ENCODE peak calls at places on chromosomes 2 and 18, in six cellular contexts. E is B cell, S is GM12864, Z is fibroblast of mammary gland, X is K562, J is GM23338. P is an unnamed sample.

GRCh38 chr18:10051877-10052631 is 138.2 kb downstream of the VAPA start:
- DNase-seq in J (no peak), S (no peak), E (no peak), Z (peak; percentile 90), X (no peak), P (no peak)

GRCh38 chr2:112784199-112785189 is at the start of gene IL1A:
- DNase-seq in S (no peak), J (peak; percentile 87), E (no peak), X (peak; percentile 65), Z (peak; percentile 79), P (peak; percentile 25)

GRCh38 chr2:172782506-172783090 is 47.0 kb downstream of the RAPGEF4 start:
- DNase-seq in E (no peak), S (no peak), J (no peak), X (no peak), Z (no peak), P (no peak)

GRCh38 chr2:169877406-169877805 is 50.2 kb downstream of the UBR3 start:
- DNase-seq in S (no peak), J (no peak), E (no peak), Z (peak; percentile 31), X (peak; percentile 59), P (no peak)

GRCh38 chr2:220192994-220193753 is 565.7 kb downstream of the SLC4A3 start:
- DNase-seq in X (no peak), E (no peak), J (no peak), S (no peak), Z (no peak), P (no peak)

GRCh38 chr2:240567872-240568677 is at the start of gene RNPEPL1:
- DNase-seq in X (peak; percentile 45), S (no peak), J (peak; percentile 60), Z (no peak), E (peak; percentile 40), P (peak; percentile 79)

GRCh38 chr2:203857656-203858055 is 9.9 kb upstream of the CTLA4 start:
- DNase-seq in E (no peak), J (no peak), Z (no peak), S (no peak), X (no peak), P (no peak)

GRCh38 chr2:241272298-241272721 is 43.2 kb downstream of the HDLBP start:
- DNase-seq in S (no peak), Z (no peak), X (peak; percentile 13), J (peak; percentile 60), E (no peak), P (peak; percentile 57)

GRCh38 chr2:11863103-11863502 is 116.7 kb downstream of the LPIN1 start:
- DNase-seq in Z (no peak), J (no peak), X (no peak), S (no peak), E (peak; percentile 48), P (peak; percentile 51)

GRCh38 chr18:42274488-42275137 is 319.6 kb downstream of the PIK3C3 start:
- DNase-seq in Z (peak; percentile 35), E (no peak), X (no peak), S (no peak), J (peak; percentile 55), P (peak; percentile 28)

GRCh38 chr2:234682492-234683228 is 185.8 kb upstream of the ARL4C start:
- DNase-seq in J (no peak), Z (peak; percentile 32), S (no peak), E (no peak), X (no peak), P (no peak)

DNA sequence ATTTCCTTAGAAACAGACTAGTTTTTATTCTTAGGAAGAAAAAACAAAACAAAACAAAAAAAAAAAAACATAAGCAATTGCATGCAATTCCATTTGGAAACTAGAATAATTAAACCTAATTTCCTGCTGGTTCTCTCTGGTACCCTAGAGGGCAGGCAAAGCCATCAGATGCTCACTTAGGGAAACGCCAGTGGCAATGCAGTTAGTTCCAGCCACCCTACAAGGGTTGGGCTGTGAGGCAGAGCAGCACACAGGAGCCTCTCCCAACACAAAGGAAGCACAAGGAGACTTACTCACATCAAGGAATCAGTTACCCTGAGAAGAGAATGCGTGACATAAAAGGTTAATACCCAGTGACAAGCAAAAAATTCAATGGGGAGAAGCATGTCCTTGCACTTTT is 28.8 kb downstream of the CCDC93 start:
- DNase-seq in X (no peak), J (peak; percentile 48), Z (no peak), S (no peak), E (no peak), P (no peak)
- TF ChIP-seq CTCF in X (no peak), J (peak; percentile 31), Z (no peak), S (no peak), E (no peak), P (no peak)

GRCh38 chr2:18219676-18220075 is 340.8 kb downstream of the RDH14 start:
- DNase-seq in X (no peak), J (no peak), Z (peak; percentile 5), S (no peak), E (no peak), P (no peak)
- TF ChIP-seq CTCF in X (no peak), J (peak; percentile 27), Z (peak; percentile 25), S (no peak), E (no peak), P (no peak)

GRCh38 chr2:238304116-238304515 is 15.7 kb upstream of the PER2 start:
- DNase-seq in E (no peak), Z (no peak), S (no peak), J (no peak), X (no peak), P (no peak)

GRCh38 chr2:238306680-238306998 is 13.7 kb upstream of the TRAF3IP1 start:
- DNase-seq in J (no peak), X (no peak), Z (no peak), S (no peak), E (no peak), P (no peak)

GRCh38 chr2:238305965-238306679 is 14.2 kb upstream of the TRAF3IP1 start:
- DNase-seq in X (no peak), Z (no peak), E (no peak), S (no peak), J (no peak), P (no peak)

GRCh38 chr2:238305092-238305862 is 15.0 kb upstream of the TRAF3IP1 start:
- DNase-seq in E (no peak), Z (no peak), J (peak; percentile 51), S (no peak), X (peak; percentile 16), P (no peak)

GRCh38 chr2:238308177-238308576 is 12.1 kb upstream of the TRAF3IP1 start:
- DNase-seq in J (peak; percentile 69), X (peak; percentile 27), E (no peak), S (no peak), Z (no peak), P (no peak)
- TF ChIP-seq CTCF in J (peak; percentile 72), X (peak; percentile 60), E (no peak), S (peak; percentile 28), Z (peak; percentile 36), P (peak; percentile 16)

GRCh38 chr2:99085400-99085799 is 56.1 kb upstream of the C2orf15 start:
- DNase-seq in S (no peak), E (no peak), X (peak; percentile 33), Z (peak; percentile 26), J (peak; percentile 21), P (no peak)
- TF ChIP-seq CTCF in S (peak; percentile 35), E (peak; percentile 46), X (peak; percentile 39), Z (peak; percentile 19), J (peak; percentile 43), P (peak; percentile 44)

GRCh38 chr2:70645733-70646420 is 92.3 kb upstream of the TGFA start:
- DNase-seq in S (no peak), X (peak; percentile 23), J (peak; percentile 65), Z (no peak), E (no peak), P (no peak)
- TF ChIP-seq CTCF in S (peak; percentile 46), X (peak; percentile 45), J (peak; percentile 58), Z (no peak), E (no peak), P (peak; percentile 12)

GRCh38 chr18:36624451-36625167 is 204.2 kb downstream of the TPGS2 start:
- DNase-seq in Z (no peak), S (no peak), E (no peak), X (peak; percentile 6), J (peak; percentile 38), P (no peak)
- TF ChIP-seq CTCF in Z (no peak), S (no peak), E (no peak), X (peak; percentile 21), J (peak; percentile 70), P (no peak)

DNA sequence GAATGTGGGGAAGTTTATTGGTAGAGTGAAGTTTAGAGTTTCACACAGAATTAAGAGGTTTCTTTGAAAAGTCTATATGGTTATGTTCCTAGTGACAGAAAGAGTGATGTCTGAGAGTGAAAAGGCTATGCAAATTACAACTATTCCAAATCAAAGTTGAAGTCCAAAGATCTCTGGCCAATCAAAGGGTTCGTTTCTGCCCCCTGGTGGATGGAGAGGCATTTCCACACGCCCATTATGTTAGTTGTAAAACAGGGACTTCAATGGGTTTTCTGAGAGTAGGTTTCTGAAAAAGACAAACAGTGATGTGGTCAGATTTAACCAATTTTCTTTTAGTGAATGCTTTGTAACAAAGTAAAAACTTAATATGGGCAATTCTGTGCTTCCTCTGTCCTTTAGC is 441.5 kb upstream of the POU3F3 start:
- DNase-seq in Z (peak; percentile 12), S (no peak), J (peak; percentile 78), E (no peak), X (peak; percentile 41), P (peak; percentile 60)
- TF ChIP-seq CTCF in Z (peak; percentile 50), S (peak; percentile 68), J (peak; percentile 80), E (peak; percentile 34), X (peak; percentile 62), P (peak; percentile 61)

P was measured in GM13977.